ENCODE peak calls at places on chromosomes 12 and 14, in five cellular contexts. U is HCT116, P is OCI-LY7, I is neural progenitor cell, A is MM.1S. Z is an unnamed sample.
A peak's percentile ranks its signal among the peaks of the same experiment; 100 is the strongest.

GRCh38 chr12:47085815-47086252 is 6.1 kb upstream of the AMIGO2 start:
- DNase-seq in I (no peak), U (no peak), P (no peak), A (peak; percentile 35), Z (peak; percentile 46)

GRCh38 chr14:50228313-50228712 is 3.1 kb downstream of the SOS2 start:
- DNase-seq in I (no peak), P (no peak), A (no peak), U (no peak), Z (no peak)

GRCh38 chr14:35212471-35213142 is 79.6 kb upstream of the PSMA6 start:
- DNase-seq in P (no peak), U (no peak), A (no peak), I (no peak), Z (no peak)

GRCh38 chr12:94748726-94749421 is 98.5 kb upstream of the TMCC3 start:
- DNase-seq in U (no peak), P (no peak), I (no peak), A (no peak), Z (no peak)

GRCh38 chr12:26369588-26369987 is 174.2 kb downstream of the SSPN start:
- DNase-seq in I (peak; percentile 63), A (no peak), P (no peak), U (no peak), Z (peak; percentile 13)

GRCh38 chr12:112029326-112029725 is 16.1 kb downstream of the ERP29 start:
- DNase-seq in A (no peak), I (no peak), U (no peak), P (no peak), Z (no peak)

GRCh38 chr14:32603992-32604391 is 274.9 kb downstream of the AKAP6 start:
- DNase-seq in P (no peak), U (no peak), I (no peak), A (peak; percentile 43), Z (no peak)

GRCh38 chr14:70856851-70857498 is 47.7 kb upstream of the MAP3K9 start:
- DNase-seq in U (no peak), P (no peak), I (no peak), A (no peak), Z (no peak)

GRCh38 chr12:55002355-55002754 is 17.4 kb upstream of the NEUROD4 start:
- DNase-seq in U (no peak), I (no peak), P (no peak), A (no peak), Z (no peak)

GRCh38 chr12:52268212-52268611 is 6.2 kb upstream of the KRT86 start:
- DNase-seq in A (no peak), P (no peak), U (no peak), I (no peak), Z (no peak)

GRCh38 chr12:123269395-123269892 is 2.2 kb downstream of the CDK2AP1 start:
- DNase-seq in P (peak; percentile 70), I (peak; percentile 93), U (no peak), A (no peak), Z (peak; percentile 89)

GRCh38 chr12:46825526-46826414 is at the start of gene SLC38A4:
- DNase-seq in U (no peak), P (no peak), A (no peak), I (peak; percentile 85), Z (peak; percentile 66)

GRCh38 chr12:123278150-123278627 is 6.5 kb upstream of the CDK2AP1 start:
- DNase-seq in I (no peak), P (peak; percentile 63), A (peak; percentile 52), U (no peak), Z (no peak)

GRCh38 chr12:106248849-106249371 is 1.1 kb upstream of the CKAP4 start:
- DNase-seq in I (no peak), A (peak; percentile 50), P (peak; percentile 62), U (no peak), Z (no peak)

GRCh38 chr12:101706403-101706802 is 9.0 kb downstream of the CHPT1 start:
- DNase-seq in I (no peak), A (no peak), P (no peak), U (no peak), Z (no peak)

GRCh38 chr12:53061404-53062010 is 11.6 kb downstream of the TNS2 start:
- DNase-seq in A (no peak), P (no peak), I (peak; percentile 48), U (peak; percentile 63), Z (peak; percentile 69)

GRCh38 chr14:50364792-50365191 is 31.9 kb downstream of the CDKL1 start:
- DNase-seq in A (no peak), P (no peak), U (peak; percentile 21), I (no peak), Z (peak; percentile 32)

GRCh38 chr12:25063873-25064598 is 115.1 kb upstream of the BCAT1 start:
- DNase-seq in A (no peak), U (no peak), P (no peak), I (peak; percentile 12), Z (no peak)

GRCh38 chr12:6627598-6627997 is 8.2 kb downstream of the LPAR5 start:
- DNase-seq in I (no peak), U (no peak), A (peak; percentile 68), P (peak; percentile 84), Z (no peak)

GRCh38 chr14:94103554-94104165 is 6.9 kb upstream of the IFI27 start:
- DNase-seq in A (no peak), U (no peak), I (no peak), P (no peak), Z (no peak)

GRCh38 chr14:103016071-103016470 is 41.3 kb downstream of the CDC42BPB start:
- DNase-seq in A (no peak), U (no peak), P (no peak), I (no peak), Z (no peak)

GRCh38 chr12:45220366-45220931 is 4.6 kb downstream of the ANO6 start:
- DNase-seq in I (no peak), A (no peak), P (no peak), U (no peak), Z (no peak)

GRCh38 chr14:20421267-20421666 is 8.0 kb upstream of the TEP1 start:
- DNase-seq in A (no peak), I (no peak), U (no peak), P (no peak), Z (no peak)
- H3K4me1 ChIP-seq in A (no peaks in the 10 kb centered on the region), I (no peaks in the 10 kb centered on the region), U (no peaks in the 10 kb centered on the region), P (peaks cover 47% of the 10 kb centered on the region), Z (peaks cover 15% of the 10 kb centered on the region)

DNA sequence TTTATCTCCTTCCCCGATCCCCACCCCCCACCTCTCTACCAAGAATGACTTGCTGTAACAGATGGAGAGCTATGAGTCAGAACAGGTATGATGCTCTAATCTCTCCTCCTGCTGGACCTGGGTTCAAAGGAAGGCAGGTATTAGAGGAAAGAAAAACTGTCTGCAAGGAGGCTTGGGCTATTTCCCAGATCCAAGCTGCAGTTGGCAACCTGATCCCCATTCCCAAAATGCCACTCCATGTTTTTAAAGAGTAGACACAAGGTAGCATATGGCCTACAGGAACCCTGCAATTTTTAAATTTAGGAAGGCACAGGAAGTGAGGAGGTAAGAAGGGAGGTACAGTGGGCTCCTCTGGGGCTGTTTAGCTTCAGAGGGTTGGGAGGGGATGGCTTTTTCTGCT is 33.0 kb downstream of the SRRM4 start:
- DNase-seq in P (no peak), I (no peak), A (no peak), U (no peak), Z (no peak)
- TF ChIP-seq EZH2phosphoT487 in P (no peak), I (no peak), A (no peak), U (no peak), Z (no peak)

GRCh38 chr14:100906420-100906819 is 2.9 kb upstream of the RTL1 start:
- DNase-seq in I (peak; percentile 77), P (peak; percentile 26), U (no peak), A (no peak), Z (no peak)
- TF ChIP-seq CTCF in I (peak; percentile 72), P (peak; percentile 77), U (peak; percentile 56), A (peak; percentile 6), Z (peak; percentile 48)

GRCh38 chr12:32266756-32267155 is 132.6 kb upstream of the FGD4 start:
- DNase-seq in A (no peak), P (no peak), U (no peak), I (no peak), Z (no peak)
- H3K4me1 ChIP-seq in A (peaks cover 29% of the 10 kb centered on the region), P (peaks cover 97% of the 10 kb centered on the region), U (peaks cover 9% of the 10 kb centered on the region), I (peaks cover 15% of the 10 kb centered on the region), Z (peaks cover 11% of the 10 kb centered on the region)

GRCh38 chr14:85532981-85533820 is 3.3 kb downstream of the FLRT2 start:
- DNase-seq in P (no peak), U (no peak), I (peak; percentile 88), A (no peak), Z (peak; percentile 82)
- TF ChIP-seq EZH2phosphoT487 in P (no peak), U (no peak), I (no peak), A (no peak), Z (no peak)

DNA sequence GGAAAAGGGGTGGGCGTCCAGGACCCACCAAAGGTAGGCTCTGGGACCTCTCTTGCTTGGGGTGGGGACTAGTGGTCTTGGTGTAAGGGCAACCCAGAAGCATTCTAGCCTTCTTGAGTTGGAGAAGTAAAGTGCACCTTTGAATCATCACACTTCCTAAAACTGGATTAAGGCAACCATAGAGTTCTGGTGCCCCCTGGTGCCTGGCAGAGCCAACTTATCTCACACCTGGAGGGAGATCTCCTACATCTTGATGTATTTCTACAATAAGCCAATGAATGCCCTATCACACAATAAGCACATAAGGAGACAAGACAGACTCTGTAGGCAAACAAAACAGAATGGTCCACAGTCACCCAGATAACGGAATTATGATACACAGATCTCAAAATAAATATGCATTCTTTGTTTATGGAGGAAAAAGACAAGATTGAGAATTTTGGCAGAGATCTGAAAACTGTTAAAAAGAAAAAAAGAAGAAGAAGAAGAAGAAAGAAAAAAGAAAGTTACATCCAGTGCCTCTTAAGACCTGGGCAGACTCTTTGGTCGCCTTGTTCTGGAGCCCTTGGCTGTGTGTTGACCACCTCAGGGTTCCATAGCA is 95.9 kb upstream of the PPP2R5C start:
- DNase-seq in P (peak; percentile 69), U (peak; percentile 57), A (peak; percentile 40), I (peak; percentile 66), Z (peak; percentile 60)
- TF ChIP-seq CTCF in P (peak; percentile 88), U (peak; percentile 76), A (peak; percentile 43), I (peak; percentile 72), Z (peak; percentile 68)

GRCh38 chr14:64720190-64720589 is 16.0 kb downstream of the PLEKHG3 start:
- DNase-seq in U (peak; percentile 93), P (no peak), I (no peak), A (no peak), Z (peak; percentile 79)
- H3K4me1 ChIP-seq in U (peaks cover 94% of the 10 kb centered on the region), P (no peaks in the 10 kb centered on the region), I (peaks cover 71% of the 10 kb centered on the region), A (no peaks in the 10 kb centered on the region), Z (peaks cover 95% of the 10 kb centered on the region)

GRCh38 chr12:57872362-57872761 is 25.8 kb upstream of the CTDSP2 start:
- DNase-seq in A (no peak), I (no peak), P (no peak), U (no peak), Z (no peak)

GRCh38 chr12:57869919-57870318 is 23.4 kb upstream of the CTDSP2 start:
- DNase-seq in P (no peak), A (no peak), I (no peak), U (no peak), Z (no peak)

GRCh38 chr12:57866308-57867019 is 19.9 kb upstream of the CTDSP2 start:
- DNase-seq in A (no peak), I (no peak), P (no peak), U (no peak), Z (no peak)

GRCh38 chr12:57868211-57868610 is 21.7 kb upstream of the CTDSP2 start:
- DNase-seq in U (no peak), P (no peak), A (no peak), I (no peak), Z (peak; percentile 36)

GRCh38 chr12:57868870-57869609 is 22.5 kb upstream of the CTDSP2 start:
- DNase-seq in U (no peak), P (no peak), A (no peak), I (peak; percentile 66), Z (no peak)
- TF ChIP-seq EZH2phosphoT487 in U (no peak), P (no peak), A (no peak), I (no peak), Z (no peak)

Z was measured in hepatocyte.